ENCODE peak calls at places on chromosomes 13 and 19, in six cellular contexts. V is activated naive CD4-positive, alpha-beta T cell treated with anti-CD3 and anti-CD28 coated beads for 36 hours; K is stimulated activated effector memory CD8-positive, alpha-beta T cell treated with anti-CD3 and anti-CD28 coated beads, Interleukin-12 subunit alpha, Interleukin-12 subunit beta, amount 100 ng/mL, for 72 hours; I is RCC 7860; P is GM03348; T is left cardiac atrium. H is an unnamed sample.

GRCh38 chr13:113298001-113298945 is 1.2 kb downstream of the LAMP1 start:
- DNase-seq in P (no peak), I (no peak), V (no peak), K (no peak), T (no peak), H (peak)

GRCh38 chr13:19596086-19596485 is 34.8 kb upstream of the TPTE2 start:
- DNase-seq in T (no peak), I (no peak), P (no peak), V (no peak), K (no peak), H (no peak)

GRCh38 chr19:47229674-47230121 is 1.3 kb downstream of the BBC3 start:
- DNase-seq in I (no peak), P (no peak), T (no peak), V (no peak), K (no peak), H (peak)

GRCh38 chr13:40060318-40061007 is 405.0 kb downstream of the COG6 start:
- DNase-seq in P (peak), V (peak), K (peak), I (peak), T (peak), H (peak)

GRCh38 chr13:109998808-109999528 is 212.6 kb upstream of the IRS2 start:
- DNase-seq in I (peak), K (no peak), T (no peak), V (no peak), P (peak), H (no peak)

GRCh38 chr13:34391071-34391470 is 551.0 kb upstream of the NBEA start:
- DNase-seq in K (no peak), T (no peak), V (no peak), P (peak), I (no peak), H (peak)

GRCh38 chr13:104296301-104296700 is 1230.1 kb upstream of the SLC10A2 start:
- DNase-seq in K (no peak), I (no peak), V (no peak), P (no peak), T (no peak), H (no peak)

GRCh38 chr13:36685912-36686311 is 12.1 kb downstream of the SERTM1 start:
- DNase-seq in V (no peak), K (no peak), I (peak), T (no peak), P (peak), H (peak)

GRCh38 chr19:51706296-51706695 is 13.2 kb downstream of the SPACA6 start:
- DNase-seq in I (no peak), V (no peak), P (no peak), T (no peak), K (no peak), H (no peak)

GRCh38 chr13:21971662-21972635 is 301.1 kb downstream of the FGF9 start:
- DNase-seq in K (no peak), P (peak), T (no peak), V (no peak), I (no peak), H (no peak)

GRCh38 chr19:56765107-56765506 is 75.4 kb downstream of the PEG3 start:
- DNase-seq in K (no peak), P (no peak), T (peak), V (peak), I (no peak), H (no peak)

GRCh38 chr13:36718686-36719085 is 44.9 kb downstream of the SERTM1 start:
- DNase-seq in T (no peak), V (no peak), K (no peak), P (no peak), I (no peak), H (no peak)

GRCh38 chr19:17767559-17767958 is 16.3 kb downstream of the FCHO1 start:
- DNase-seq in P (no peak), K (no peak), I (no peak), T (no peak), V (no peak), H (no peak)

GRCh38 chr13:110329798-110330461 is 22.8 kb downstream of the COL4A2 start:
- DNase-seq in P (no peak), V (no peak), K (no peak), T (no peak), I (peak), H (peak)

GRCh38 chr13:112452380-112453206 is 76.4 kb downstream of the SPACA7 start:
- DNase-seq in K (no peak), T (no peak), I (no peak), P (peak), V (no peak), H (peak)

GRCh38 chr19:48571378-48572162 is 19.6 kb downstream of the SULT2B1 start:
- DNase-seq in I (no peak), T (no peak), V (no peak), P (no peak), K (no peak), H (no peak)

GRCh38 chr13:74768521-74769090 is 634.4 kb upstream of the KLF12 start:
- DNase-seq in V (no peak), I (no peak), K (no peak), P (no peak), T (no peak), H (no peak)

GRCh38 chr19:912181-913079 is 589 bp downstream of the R3HDM4 start:
- DNase-seq in P (peak), K (no peak), T (no peak), V (peak), I (no peak), H (peak)

GRCh38 chr13:24033527-24034302 is 126.8 kb upstream of the SPATA13 start:
- DNase-seq in V (no peak), K (no peak), P (peak), I (no peak), T (no peak), H (peak)

GRCh38 chr19:51511353-51511752 is 9.8 kb upstream of the SIGLEC12 start:
- DNase-seq in K (no peak), I (no peak), T (no peak), P (no peak), V (peak), H (peak)

GRCh38 chr13:65943024-65943423 is 1287.1 kb downstream of the PCDH9 start:
- DNase-seq in K (no peak), P (no peak), T (no peak), V (no peak), I (no peak), H (no peak)

GRCh38 chr19:8245869-8246835 is 37.0 kb downstream of the CERS4 start:
- DNase-seq in T (no peak), P (no peak), K (no peak), I (no peak), V (no peak), H (peak)

GRCh38 chr19:40374084-40374483 is 15.9 kb downstream of the HIPK4 start:
- DNase-seq in T (no peak), V (no peak), P (no peak), I (no peak), K (no peak), H (no peak)

GRCh38 chr13:37617162-37617561 is 18.6 kb upstream of the POSTN start:
- DNase-seq in P (peak), K (no peak), I (peak), T (no peak), V (no peak), H (no peak)

GRCh38 chr19:29603308-29603707 is 2.8 kb upstream of the POP4 start:
- DNase-seq in I (no peak), T (no peak), V (no peak), P (no peak), K (no peak), H (no peak)

GRCh38 chr19:36771275-36772231 is 1.1 kb downstream of the ZNF850 start:
- DNase-seq in I (peak), P (peak), K (no peak), V (peak), T (peak), H (peak)

GRCh38 chr19:13017306-13018036 is 22.2 kb downstream of the NFIX start:
- DNase-seq in V (no peak), P (no peak), K (no peak), T (no peak), I (no peak), H (peak)

GRCh38 chr13:77565635-77566034 is 30.1 kb downstream of the SCEL start:
- DNase-seq in I (peak), K (no peak), T (no peak), V (no peak), P (peak), H (no peak)

GRCh38 chr19:53958168-53958571 is 4.6 kb upstream of the CACNG8 start:
- DNase-seq in V (no peak), P (no peak), I (no peak), K (no peak), T (no peak), H (peak)

GRCh38 chr13:113803409-113804016 is 44.5 kb downstream of the TMEM255B start:
- DNase-seq in K (no peak), P (no peak), I (no peak), V (no peak), T (no peak), H (peak)

GRCh38 chr13:105311094-105311493 is 1224.4 kb downstream of the EFNB2 start:
- DNase-seq in T (no peak), V (no peak), K (no peak), I (no peak), P (no peak), H (no peak)

GRCh38 chr19:2477732-2478191 is 1.8 kb downstream of the GADD45B start:
- DNase-seq in V (peak), K (peak), T (peak), I (peak), P (peak), H (peak)

H was measured in osteoblast.